ENCODE peak calls at places on chromosomes 6 and 20, in ten cellular contexts. G, J, H, Q, W, F, P, O, M and D are unnamed samples.

GRCh38 chr6:37818536-37819176 is 871 bp upstream of the ZFAND3 start:
- DNase-seq in G (peak; percentile 97), J (peak; percentile 91), H (peak; percentile 91), Q (peak; percentile 98), W (peak; percentile 85), F (peak; percentile 94), P (no peak), O (peak; percentile 98), M (peak; percentile 93), D (peak; percentile 99)

GRCh38 chr20:3811421-3812258 is 8.7 kb upstream of the AP5S1 start:
- DNase-seq in G (peak; percentile 99), J (peak; percentile 93), H (peak; percentile 95), Q (peak; percentile 98), W (peak; percentile 91), F (peak; percentile 96), P (no peak), O (peak; percentile 99), M (peak; percentile 97), D (peak; percentile 100)

GRCh38 chr6:82251942-82252341 is 4.4 kb upstream of the IBTK start:
- DNase-seq in G (peak; percentile 48), J (no peak), H (no peak), Q (no peak), W (no peak), F (no peak), P (no peak), O (no peak), M (peak; percentile 46), D (no peak)

GRCh38 chr20:5687884-5688283 is 62.3 kb upstream of the SHLD1 start:
- DNase-seq in G (no peak), J (no peak), H (no peak), Q (no peak), W (no peak), F (no peak), P (no peak), O (no peak), M (no peak), D (no peak)

GRCh38 chr20:14644698-14645097 is 307.3 kb upstream of the FLRT3 start:
- DNase-seq in G (no peak), J (no peak), H (no peak), Q (no peak), W (no peak), F (no peak), P (no peak), O (no peak), M (peak; percentile 16), D (no peak)

GRCh38 chr20:63957690-63958441 is 1.6 kb upstream of the UCKL1 start:
- DNase-seq in G (peak; percentile 38), J (no peak), H (no peak), Q (no peak), W (no peak), F (no peak), P (no peak), O (peak; percentile 48), M (no peak), D (peak; percentile 83)

GRCh38 chr6:501891-502601 is 110.5 kb downstream of the IRF4 start:
- DNase-seq in G (no peak), J (no peak), H (no peak), Q (no peak), W (no peak), F (no peak), P (no peak), O (no peak), M (no peak), D (no peak)

GRCh38 chr6:170347091-170347490 is 40.5 kb downstream of the FAM120B start:
- DNase-seq in G (no peak), J (no peak), H (no peak), Q (no peak), W (no peak), F (no peak), P (no peak), O (no peak), M (no peak), D (no peak)

GRCh38 chr20:25247100-25247665 is 702 bp upstream of the PYGB start:
- DNase-seq in G (peak; percentile 79), J (no peak), H (peak; percentile 69), Q (peak; percentile 53), W (no peak), F (peak; percentile 59), P (peak; percentile 51), O (peak; percentile 83), M (peak; percentile 29), D (peak; percentile 86)

GRCh38 chr20:37347347-37347823 is 1.4 kb downstream of the SRC start:
- DNase-seq in G (no peak), J (no peak), H (no peak), Q (no peak), W (no peak), F (no peak), P (no peak), O (no peak), M (no peak), D (no peak)

GRCh38 chr6:154156135-154156948 is 117.3 kb downstream of the OPRM1 start:
- DNase-seq in G (peak; percentile 47), J (peak; percentile 62), H (peak; percentile 10), Q (peak; percentile 17), W (no peak), F (no peak), P (peak; percentile 8), O (no peak), M (peak; percentile 58), D (peak; percentile 87)

GRCh38 chr20:47205577-47206123 is 150.8 kb downstream of the ZMYND8 start:
- DNase-seq in G (peak; percentile 80), J (no peak), H (peak; percentile 60), Q (peak; percentile 54), W (no peak), F (peak; percentile 6), P (peak; percentile 43), O (peak; percentile 82), M (peak; percentile 7), D (no peak)

GRCh38 chr6:37024665-37025337 is 19.3 kb downstream of the FGD2 start:
- DNase-seq in G (peak; percentile 63), J (no peak), H (no peak), Q (peak; percentile 85), W (no peak), F (no peak), P (no peak), O (no peak), M (no peak), D (peak; percentile 90)

GRCh38 chr20:63321148-63321831 is 28.3 kb downstream of the COL20A1 start:
- DNase-seq in G (peak; percentile 36), J (no peak), H (no peak), Q (no peak), W (peak; percentile 18), F (no peak), P (no peak), O (peak; percentile 86), M (no peak), D (peak; percentile 67)

GRCh38 chr6:149043476-149044130 is 273.9 kb upstream of the TAB2 start:
- DNase-seq in G (peak; percentile 19), J (no peak), H (no peak), Q (no peak), W (no peak), F (no peak), P (peak; percentile 23), O (no peak), M (no peak), D (no peak)

GRCh38 chr20:37821691-37822655 is 81.0 kb upstream of the VSTM2L start:
- DNase-seq in G (peak; percentile 94), J (no peak), H (no peak), Q (no peak), W (no peak), F (no peak), P (no peak), O (no peak), M (no peak), D (no peak)

GRCh38 chr6:6686748-6687601 is 98.5 kb downstream of the LY86 start:
- DNase-seq in G (peak; percentile 82), J (no peak), H (no peak), Q (peak; percentile 96), W (peak; percentile 82), F (peak; percentile 30), P (peak; percentile 70), O (peak; percentile 94), M (peak; percentile 98), D (peak; percentile 99)

GRCh38 chr6:24887520-24887919 is 48.2 kb downstream of the RIPOR2 start:
- DNase-seq in G (no peak), J (no peak), H (no peak), Q (no peak), W (no peak), F (no peak), P (no peak), O (no peak), M (no peak), D (no peak)

GRCh38 chr6:137365648-137366047 is 128.5 kb downstream of the OLIG3 start:
- DNase-seq in G (no peak), J (no peak), H (no peak), Q (no peak), W (no peak), F (no peak), P (no peak), O (no peak), M (no peak), D (no peak)

GRCh38 chr6:119390276-119390793 is 40.8 kb upstream of the MAN1A1 start:
- DNase-seq in G (no peak), J (no peak), H (no peak), Q (no peak), W (no peak), F (no peak), P (no peak), O (no peak), M (no peak), D (no peak)

GRCh38 chr20:3238616-3239025 is 369 bp downstream of the SLC4A11 start:
- DNase-seq in G (peak; percentile 56), J (peak; percentile 40), H (no peak), Q (no peak), W (no peak), F (no peak), P (no peak), O (no peak), M (no peak), D (peak; percentile 79)

GRCh38 chr20:34709044-34709835 is 5.1 kb downstream of the TP53INP2 start:
- DNase-seq in G (peak; percentile 93), J (peak; percentile 73), H (peak; percentile 46), Q (peak; percentile 80), W (peak; percentile 61), F (peak; percentile 82), P (peak; percentile 91), O (peak; percentile 93), M (peak; percentile 64), D (peak; percentile 94)

GRCh38 chr6:26311385-26312095 is 53.5 kb upstream of the BTN3A2 start:
- DNase-seq in G (peak; percentile 84), J (peak; percentile 69), H (no peak), Q (peak; percentile 49), W (no peak), F (no peak), P (no peak), O (no peak), M (peak; percentile 77), D (no peak)

GRCh38 chr6:134458857-134459657 is 141.1 kb upstream of the SGK1 start:
- DNase-seq in G (no peak), J (no peak), H (no peak), Q (no peak), W (no peak), F (no peak), P (no peak), O (no peak), M (no peak), D (no peak)

GRCh38 chr6:1771324-1771723 is 161.6 kb downstream of the FOXC1 start:
- DNase-seq in G (peak; percentile 60), J (no peak), H (no peak), Q (no peak), W (no peak), F (no peak), P (no peak), O (no peak), M (peak; percentile 57), D (no peak)

GRCh38 chr6:154041001-154041400 is 2.0 kb downstream of the OPRM1 start:
- DNase-seq in G (no peak), J (no peak), H (no peak), Q (no peak), W (no peak), F (no peak), P (no peak), O (no peak), M (no peak), D (no peak)